ENCODE peak calls at places on chromosomes 7 and 10, in seven cellular contexts. One of them, this sample, is unnamed.

GRCh38 chr7:67870396-67870795 is 873.8 kb downstream of the TYW1 start:
- DNase-seq in Calu3: no peak
- DNase-seq in colonic mucosa: no peak
- DNase-seq in foreskin fibroblast: no peak
- DNase-seq in heart left ventricle: no peak
- DNase-seq in lung: no peak
- DNase-seq in cardiac muscle cell: no peak
- DNase-seq in this sample: no peak

GRCh38 chr10:89204621-89205020 is 2.5 kb downstream of the CH25H start:
- DNase-seq in Calu3: no peak
- DNase-seq in foreskin fibroblast: no peak
- DNase-seq in cardiac muscle cell: no peak
- DNase-seq in lung: no peak
- DNase-seq in heart left ventricle: no peak
- DNase-seq in colonic mucosa: no peak
- DNase-seq in this sample: no peak

GRCh38 chr7:75881436-75882095 is 2.7 kb downstream of the RHBDD2 start:
- DNase-seq in Calu3: no peak
- DNase-seq in cardiac muscle cell: no peak
- DNase-seq in lung: no peak
- DNase-seq in heart left ventricle: no peak
- DNase-seq in colonic mucosa: no peak
- DNase-seq in foreskin fibroblast: no peak
- DNase-seq in this sample: no peak

GRCh38 chr7:42096681-42097637 is 140.1 kb downstream of the GLI3 start:
- DNase-seq in cardiac muscle cell: peak
- DNase-seq in colonic mucosa: no peak
- DNase-seq in foreskin fibroblast: peak
- DNase-seq in lung: no peak
- DNase-seq in Calu3: no peak
- DNase-seq in heart left ventricle: peak
- DNase-seq in this sample: no peak

GRCh38 chr7:33745934-33746333 is 159.4 kb upstream of the BMPER start:
- DNase-seq in Calu3: no peak
- DNase-seq in heart left ventricle: no peak
- DNase-seq in foreskin fibroblast: peak
- DNase-seq in cardiac muscle cell: no peak
- DNase-seq in colonic mucosa: no peak
- DNase-seq in lung: no peak
- DNase-seq in this sample: no peak

GRCh38 chr7:151459726-151460473 is 20.0 kb upstream of the CRYGN start:
- DNase-seq in foreskin fibroblast: peak
- DNase-seq in Calu3: peak
- DNase-seq in lung: peak
- DNase-seq in cardiac muscle cell: peak
- DNase-seq in heart left ventricle: peak
- DNase-seq in colonic mucosa: peak
- DNase-seq in this sample: peak

GRCh38 chr7:75994388-75995051 is at the start of gene TMEM120A:
- DNase-seq in foreskin fibroblast: peak
- DNase-seq in Calu3: peak
- DNase-seq in colonic mucosa: peak
- DNase-seq in lung: peak
- DNase-seq in heart left ventricle: peak
- DNase-seq in cardiac muscle cell: peak
- DNase-seq in this sample: peak

GRCh38 chr10:57664815-57665214 is 602.9 kb downstream of the IPMK start:
- DNase-seq in heart left ventricle: no peak
- DNase-seq in cardiac muscle cell: no peak
- DNase-seq in foreskin fibroblast: peak
- DNase-seq in colonic mucosa: no peak
- DNase-seq in lung: no peak
- DNase-seq in Calu3: no peak
- DNase-seq in this sample: no peak

GRCh38 chr7:143416565-143417149 is 8.0 kb upstream of the EPHA1 start:
- DNase-seq in lung: no peak
- DNase-seq in foreskin fibroblast: peak
- DNase-seq in Calu3: peak
- DNase-seq in heart left ventricle: no peak
- DNase-seq in colonic mucosa: no peak
- DNase-seq in cardiac muscle cell: peak
- DNase-seq in this sample: no peak

GRCh38 chr7:51428226-51428887 is 111.7 kb upstream of the COBL start:
- DNase-seq in heart left ventricle: no peak
- DNase-seq in Calu3: peak
- DNase-seq in foreskin fibroblast: no peak
- DNase-seq in cardiac muscle cell: no peak
- DNase-seq in colonic mucosa: no peak
- DNase-seq in lung: no peak
- DNase-seq in this sample: no peak

GRCh38 chr7:92916751-92917369 is 80.5 kb upstream of the CDK6 start:
- DNase-seq in cardiac muscle cell: peak
- DNase-seq in lung: no peak
- DNase-seq in heart left ventricle: no peak
- DNase-seq in foreskin fibroblast: peak
- DNase-seq in Calu3: peak
- DNase-seq in colonic mucosa: no peak
- DNase-seq in this sample: no peak

GRCh38 chr7:4809091-4809591 is 33.7 kb downstream of the AP5Z1 start:
- DNase-seq in foreskin fibroblast: no peak
- DNase-seq in colonic mucosa: no peak
- DNase-seq in Calu3: no peak
- DNase-seq in lung: no peak
- DNase-seq in heart left ventricle: peak
- DNase-seq in cardiac muscle cell: no peak
- DNase-seq in this sample: peak

GRCh38 chr10:28984431-28984830 is 304.4 kb upstream of the LYZL1 start:
- DNase-seq in Calu3: peak
- DNase-seq in colonic mucosa: peak
- DNase-seq in foreskin fibroblast: peak
- DNase-seq in cardiac muscle cell: no peak
- DNase-seq in lung: peak
- DNase-seq in heart left ventricle: peak
- DNase-seq in this sample: no peak

DNA sequence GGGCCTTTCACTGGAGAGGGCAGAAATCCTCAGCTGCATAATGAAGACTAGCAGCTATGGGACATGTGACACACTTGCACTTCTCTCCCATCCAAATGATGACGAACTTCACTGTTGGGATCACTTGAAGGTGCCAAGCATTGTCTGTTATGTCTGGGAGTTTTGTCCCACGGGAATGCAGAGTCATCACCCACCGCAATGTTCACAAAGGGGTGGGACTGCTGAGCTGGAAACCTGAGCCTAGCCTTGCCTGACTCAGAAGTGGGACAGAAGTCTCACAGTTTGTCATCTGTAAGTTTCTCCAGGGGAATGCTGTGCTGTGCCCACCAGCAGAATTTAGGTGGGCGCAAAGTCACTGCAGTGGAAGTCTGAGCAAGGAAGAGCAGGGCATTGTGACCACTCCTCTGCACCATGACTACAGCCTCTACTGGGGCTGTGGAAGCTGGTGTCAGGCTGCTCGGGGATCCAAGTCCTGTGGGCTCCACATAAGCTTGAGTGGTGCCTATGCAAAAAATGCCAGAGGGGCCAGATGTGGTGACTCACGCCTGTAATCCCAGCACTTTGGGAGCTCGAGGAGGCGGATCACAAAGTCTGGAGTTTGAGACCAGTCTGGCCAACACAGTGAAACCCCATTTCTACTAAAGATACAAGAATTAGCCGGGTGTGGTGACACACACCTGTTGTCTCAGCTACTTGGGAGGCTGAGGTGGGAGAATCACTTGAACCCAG is 472.0 kb upstream of the CNTNAP2 start:
- DNase-seq in lung: no peak
- DNase-seq in heart left ventricle: no peak
- DNase-seq in cardiac muscle cell: no peak
- DNase-seq in foreskin fibroblast: no peak
- DNase-seq in colonic mucosa: no peak
- DNase-seq in Calu3: no peak
- DNase-seq in this sample: no peak
- TF ChIP-seq CTCF in lung: no peak
- TF ChIP-seq CTCF in heart left ventricle: no peak
- TF ChIP-seq CTCF in cardiac muscle cell: no peak
- TF ChIP-seq CTCF in foreskin fibroblast: no peak
- TF ChIP-seq CTCF in colonic mucosa: no peak
- TF ChIP-seq CTCF in Calu3: no peak
- TF ChIP-seq CTCF in this sample: no peak

DNA sequence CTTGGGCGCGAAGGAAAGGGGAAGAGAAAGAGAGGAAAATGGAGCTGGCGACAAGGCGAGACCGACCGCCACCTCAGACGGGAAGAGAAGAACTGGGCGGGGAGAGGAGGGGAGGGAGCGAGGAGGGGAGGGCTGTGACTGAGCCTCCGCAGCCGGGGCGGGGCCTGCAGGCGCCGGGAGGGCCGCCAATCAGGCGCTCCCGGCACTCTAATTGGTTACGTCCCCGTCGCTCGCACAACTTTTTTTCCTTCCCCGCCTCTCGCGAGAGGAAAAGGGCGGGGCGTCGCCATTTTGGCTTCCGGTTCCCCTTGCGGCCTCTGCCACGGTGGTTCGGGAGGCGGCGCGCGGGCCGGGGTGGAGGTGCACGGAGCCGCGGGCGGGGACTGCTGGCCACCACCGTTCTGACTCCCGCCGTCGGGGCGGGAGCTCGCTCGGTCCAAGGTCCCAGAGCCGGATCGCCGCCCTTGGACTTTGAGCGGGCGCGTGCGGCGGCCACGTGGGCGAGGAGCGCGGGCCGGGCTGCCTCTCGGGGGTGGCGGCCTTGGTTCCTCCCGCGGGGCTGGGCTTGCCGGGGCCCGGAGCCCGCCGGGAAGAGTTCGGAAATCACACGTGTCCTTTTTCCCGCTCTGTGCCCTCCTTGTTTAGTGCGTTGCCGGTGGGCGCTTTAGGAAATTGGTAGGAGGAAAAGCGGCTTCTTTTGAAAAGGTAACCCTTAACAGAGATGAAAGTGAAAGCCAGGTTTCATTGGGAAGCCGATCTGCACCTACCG is at the start of gene GDI2:
- DNase-seq in lung: peak
- DNase-seq in foreskin fibroblast: peak
- DNase-seq in cardiac muscle cell: peak
- DNase-seq in colonic mucosa: peak
- DNase-seq in Calu3: peak
- DNase-seq in heart left ventricle: peak
- DNase-seq in this sample: peak
- TF ChIP-seq CTCF in lung: no peak
- TF ChIP-seq CTCF in foreskin fibroblast: no peak
- TF ChIP-seq CTCF in cardiac muscle cell: no peak
- TF ChIP-seq CTCF in colonic mucosa: no peak
- TF ChIP-seq CTCF in Calu3: no peak
- TF ChIP-seq CTCF in heart left ventricle: no peak
- TF ChIP-seq CTCF in this sample: no peak

GRCh38 chr7:89771003-89771636 is 383.1 kb upstream of the STEAP1 start:
- DNase-seq in Calu3: no peak
- DNase-seq in cardiac muscle cell: peak
- DNase-seq in colonic mucosa: no peak
- DNase-seq in heart left ventricle: no peak
- DNase-seq in lung: no peak
- DNase-seq in foreskin fibroblast: peak
- DNase-seq in this sample: no peak
- TF ChIP-seq CTCF in Calu3: peak
- TF ChIP-seq CTCF in cardiac muscle cell: no peak
- TF ChIP-seq CTCF in colonic mucosa: no peak
- TF ChIP-seq CTCF in heart left ventricle: no peak
- TF ChIP-seq CTCF in lung: no peak
- TF ChIP-seq CTCF in foreskin fibroblast: no peak
- TF ChIP-seq CTCF in this sample: no peak

GRCh38 chr7:74655324-74655723 is 2.2 kb upstream of the GTF2I start:
- DNase-seq in heart left ventricle: no peak
- DNase-seq in cardiac muscle cell: no peak
- DNase-seq in colonic mucosa: no peak
- DNase-seq in foreskin fibroblast: no peak
- DNase-seq in Calu3: no peak
- DNase-seq in lung: no peak
- DNase-seq in this sample: no peak

GRCh38 chr7:74655785-74656420 is 1.6 kb upstream of the GTF2I start:
- DNase-seq in colonic mucosa: no peak
- DNase-seq in Calu3: no peak
- DNase-seq in lung: no peak
- DNase-seq in heart left ventricle: no peak
- DNase-seq in foreskin fibroblast: peak
- DNase-seq in cardiac muscle cell: no peak
- DNase-seq in this sample: no peak

GRCh38 chr7:74657692-74658170 is at the start of gene GTF2I:
- DNase-seq in cardiac muscle cell: peak
- DNase-seq in lung: peak
- DNase-seq in foreskin fibroblast: no peak
- DNase-seq in Calu3: no peak
- DNase-seq in heart left ventricle: no peak
- DNase-seq in colonic mucosa: peak
- DNase-seq in this sample: peak

GRCh38 chr7:74656911-74657691 is 417 bp upstream of the GTF2I start:
- DNase-seq in heart left ventricle: peak
- DNase-seq in cardiac muscle cell: peak
- DNase-seq in colonic mucosa: peak
- DNase-seq in lung: peak
- DNase-seq in foreskin fibroblast: peak
- DNase-seq in Calu3: peak
- DNase-seq in this sample: peak

DNA sequence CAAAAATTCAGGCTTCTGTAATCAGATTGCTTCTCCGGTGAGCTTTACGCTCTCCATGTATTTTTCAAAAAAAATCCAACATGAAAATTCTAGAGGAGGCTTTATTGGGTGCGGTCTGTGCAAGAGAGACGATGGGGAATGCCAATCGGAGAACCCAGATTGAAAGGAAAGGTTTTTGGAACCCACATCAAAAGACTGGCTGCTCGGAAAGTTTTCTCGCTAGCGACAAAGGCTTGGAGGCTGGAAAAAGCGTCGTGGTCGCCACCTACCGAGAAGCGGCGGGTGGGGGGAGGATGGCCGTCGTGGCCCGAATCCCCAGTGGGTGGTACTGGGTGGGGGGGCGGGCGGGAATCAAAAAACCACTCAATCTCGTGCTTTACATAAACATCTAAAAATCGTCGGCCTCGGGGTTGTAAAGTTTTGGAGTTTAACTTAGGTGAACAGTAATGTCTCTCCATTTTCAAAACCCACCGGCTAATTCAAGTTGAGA is 1.1 kb upstream of the GTF2I start:
- DNase-seq in lung: peak
- DNase-seq in foreskin fibroblast: peak
- DNase-seq in cardiac muscle cell: peak
- DNase-seq in colonic mucosa: peak
- DNase-seq in heart left ventricle: peak
- DNase-seq in Calu3: peak
- DNase-seq in this sample: no peak
- TF ChIP-seq CTCF in lung: peak
- TF ChIP-seq CTCF in foreskin fibroblast: no peak
- TF ChIP-seq CTCF in cardiac muscle cell: no peak
- TF ChIP-seq CTCF in colonic mucosa: no peak
- TF ChIP-seq CTCF in heart left ventricle: no peak
- TF ChIP-seq CTCF in Calu3: no peak
- TF ChIP-seq CTCF in this sample: peak

GRCh38 chr10:70430489-70431445 is 10.7 kb downstream of the NODAL start:
- DNase-seq in colonic mucosa: peak
- DNase-seq in foreskin fibroblast: peak
- DNase-seq in heart left ventricle: peak
- DNase-seq in lung: peak
- DNase-seq in Calu3: no peak
- DNase-seq in cardiac muscle cell: peak
- DNase-seq in this sample: no peak
- TF ChIP-seq CTCF in colonic mucosa: no peak
- TF ChIP-seq CTCF in foreskin fibroblast: no peak
- TF ChIP-seq CTCF in heart left ventricle: peak
- TF ChIP-seq CTCF in lung: peak
- TF ChIP-seq CTCF in Calu3: no peak
- TF ChIP-seq CTCF in cardiac muscle cell: peak
- TF ChIP-seq CTCF in this sample: no peak

GRCh38 chr10:75404335-75405200 is 3.0 kb upstream of the ZNF503 start:
- DNase-seq in foreskin fibroblast: no peak
- DNase-seq in Calu3: peak
- DNase-seq in cardiac muscle cell: peak
- DNase-seq in lung: peak
- DNase-seq in heart left ventricle: no peak
- DNase-seq in colonic mucosa: peak
- DNase-seq in this sample: no peak
- TF ChIP-seq CTCF in foreskin fibroblast: no peak
- TF ChIP-seq CTCF in Calu3: no peak
- TF ChIP-seq CTCF in cardiac muscle cell: no peak
- TF ChIP-seq CTCF in lung: no peak
- TF ChIP-seq CTCF in heart left ventricle: no peak
- TF ChIP-seq CTCF in colonic mucosa: no peak
- TF ChIP-seq CTCF in this sample: no peak

This sample was measured in osteocyte.